ENCODE peak calls at places on chromosomes 13 and 19, in four cellular contexts. One of them, this sample, is unnamed.

GRCh38 chr19:31139871-31140505 is 209.2 kb downstream of the TSHZ3 start:
- DNase-seq in progenitor cell of endocrine pancreas: no peak
- DNase-seq in WTC11: no peak
- DNase-seq in fibroblast of the aortic adventitia: peak; percentile 79
- DNase-seq in this sample: no peak

GRCh38 chr13:94345374-94346195 is 133.9 kb downstream of the DCT start:
- DNase-seq in fibroblast of the aortic adventitia: peak; percentile 76
- DNase-seq in WTC11: no peak
- DNase-seq in progenitor cell of endocrine pancreas: no peak
- DNase-seq in this sample: no peak

GRCh38 chr19:31100945-31101344 is 248.3 kb downstream of the TSHZ3 start:
- DNase-seq in fibroblast of the aortic adventitia: no peak
- DNase-seq in progenitor cell of endocrine pancreas: no peak
- DNase-seq in WTC11: no peak
- DNase-seq in this sample: no peak

GRCh38 chr13:54750521-54750920 is 1721.9 kb downstream of the OLFM4 start:
- DNase-seq in WTC11: no peak
- DNase-seq in progenitor cell of endocrine pancreas: no peak
- DNase-seq in fibroblast of the aortic adventitia: no peak
- DNase-seq in this sample: no peak

GRCh38 chr19:1465191-1466016 is 13.6 kb downstream of the C19orf25 start:
- DNase-seq in WTC11: peak; percentile 74
- DNase-seq in progenitor cell of endocrine pancreas: no peak
- DNase-seq in fibroblast of the aortic adventitia: no peak
- DNase-seq in this sample: no peak

GRCh38 chr13:98289339-98289935 is 112.4 kb upstream of the RNF113B start:
- DNase-seq in WTC11: no peak
- DNase-seq in fibroblast of the aortic adventitia: no peak
- DNase-seq in progenitor cell of endocrine pancreas: no peak
- DNase-seq in this sample: no peak

GRCh38 chr13:21240586-21240985 is 64.1 kb downstream of the MRPL57 start:
- DNase-seq in progenitor cell of endocrine pancreas: no peak
- DNase-seq in fibroblast of the aortic adventitia: peak; percentile 55
- DNase-seq in WTC11: no peak
- DNase-seq in this sample: no peak

GRCh38 chr13:29594310-29594709 is 1.2 kb downstream of the SLC7A1 start:
- DNase-seq in WTC11: no peak
- DNase-seq in progenitor cell of endocrine pancreas: no peak
- DNase-seq in fibroblast of the aortic adventitia: peak; percentile 79
- DNase-seq in this sample: peak; percentile 45

GRCh38 chr13:82747331-82747730 is 1134.9 kb downstream of the SLITRK1 start:
- DNase-seq in fibroblast of the aortic adventitia: peak; percentile 20
- DNase-seq in WTC11: no peak
- DNase-seq in progenitor cell of endocrine pancreas: no peak
- DNase-seq in this sample: no peak

GRCh38 chr13:23384111-23384510 is 49.4 kb downstream of the SACS start:
- DNase-seq in fibroblast of the aortic adventitia: peak; percentile 15
- DNase-seq in progenitor cell of endocrine pancreas: no peak
- DNase-seq in WTC11: no peak
- DNase-seq in this sample: no peak

GRCh38 chr19:3366761-3367571 is 583 bp downstream of the NFIC start:
- DNase-seq in fibroblast of the aortic adventitia: no peak
- DNase-seq in progenitor cell of endocrine pancreas: no peak
- DNase-seq in WTC11: no peak
- DNase-seq in this sample: no peak

GRCh38 chr19:38298841-38299680 is 5.0 kb upstream of the C19orf33 start:
- DNase-seq in progenitor cell of endocrine pancreas: no peak
- DNase-seq in WTC11: no peak
- DNase-seq in fibroblast of the aortic adventitia: peak; percentile 58
- DNase-seq in this sample: no peak

GRCh38 chr19:38696733-38697055 is 47.6 kb downstream of the CAPN12 start:
- DNase-seq in fibroblast of the aortic adventitia: no peak
- DNase-seq in progenitor cell of endocrine pancreas: no peak
- DNase-seq in WTC11: no peak
- DNase-seq in this sample: no peak

GRCh38 chr19:58181902-58182576 is 822 bp upstream of the ZNF274 start:
- DNase-seq in progenitor cell of endocrine pancreas: no peak
- DNase-seq in fibroblast of the aortic adventitia: peak; percentile 17
- DNase-seq in WTC11: peak; percentile 79
- DNase-seq in this sample: no peak

GRCh38 chr13:20525144-20525600 is 485 bp downstream of the CRYL1 start:
- DNase-seq in progenitor cell of endocrine pancreas: no peak
- DNase-seq in WTC11: peak; percentile 39
- DNase-seq in fibroblast of the aortic adventitia: peak; percentile 12
- DNase-seq in this sample: peak; percentile 25

GRCh38 chr13:40187324-40187795 is 479.1 kb downstream of the FOXO1 start:
- DNase-seq in fibroblast of the aortic adventitia: no peak
- DNase-seq in progenitor cell of endocrine pancreas: no peak
- DNase-seq in WTC11: no peak
- DNase-seq in this sample: no peak

GRCh38 chr19:2840794-2841790 is at the start of gene ZNF555:
- DNase-seq in progenitor cell of endocrine pancreas: peak; percentile 98
- DNase-seq in WTC11: peak; percentile 98
- DNase-seq in fibroblast of the aortic adventitia: peak; percentile 99
- DNase-seq in this sample: peak; percentile 95

GRCh38 chr19:30226464-30227070 is 145.6 kb upstream of the ZNF536 start:
- DNase-seq in WTC11: peak; percentile 29
- DNase-seq in fibroblast of the aortic adventitia: no peak
- DNase-seq in progenitor cell of endocrine pancreas: no peak
- DNase-seq in this sample: no peak

GRCh38 chr19:52188822-52189744 is 769 bp upstream of the PPP2R1A start:
- DNase-seq in WTC11: peak; percentile 98
- DNase-seq in fibroblast of the aortic adventitia: no peak
- DNase-seq in progenitor cell of endocrine pancreas: peak; percentile 15
- DNase-seq in this sample: peak; percentile 95

GRCh38 chr13:48621056-48621455 is 32.7 kb upstream of the CYSLTR2 start:
- DNase-seq in progenitor cell of endocrine pancreas: no peak
- DNase-seq in fibroblast of the aortic adventitia: no peak
- DNase-seq in WTC11: no peak
- DNase-seq in this sample: no peak

GRCh38 chr19:33953592-33953991 is 156.9 kb downstream of the KCTD15 start:
- DNase-seq in progenitor cell of endocrine pancreas: no peak
- DNase-seq in WTC11: no peak
- DNase-seq in fibroblast of the aortic adventitia: no peak
- DNase-seq in this sample: no peak

GRCh38 chr13:51717786-51718398 is 86.1 kb downstream of the DHRS12 start:
- DNase-seq in fibroblast of the aortic adventitia: peak; percentile 43
- DNase-seq in WTC11: no peak
- DNase-seq in progenitor cell of endocrine pancreas: no peak
- DNase-seq in this sample: no peak

GRCh38 chr19:55377356-55378131 is 918 bp downstream of the TMEM190 start:
- DNase-seq in fibroblast of the aortic adventitia: no peak
- DNase-seq in progenitor cell of endocrine pancreas: no peak
- DNase-seq in WTC11: peak; percentile 59
- DNase-seq in this sample: no peak

GRCh38 chr13:69947577-69947976 is 160.0 kb upstream of the ATXN8OS start:
- DNase-seq in progenitor cell of endocrine pancreas: no peak
- DNase-seq in WTC11: no peak
- DNase-seq in fibroblast of the aortic adventitia: no peak
- DNase-seq in this sample: no peak

GRCh38 chr13:33285420-33286124 is at the start of gene STARD13:
- DNase-seq in fibroblast of the aortic adventitia: peak; percentile 98
- DNase-seq in WTC11: peak; percentile 86
- DNase-seq in progenitor cell of endocrine pancreas: peak; percentile 74
- DNase-seq in this sample: peak; percentile 91

GRCh38 chr19:36418287-36419001 is at the start of gene ZFP82:
- DNase-seq in WTC11: peak; percentile 86
- DNase-seq in fibroblast of the aortic adventitia: peak; percentile 77
- DNase-seq in progenitor cell of endocrine pancreas: peak; percentile 84
- DNase-seq in this sample: peak; percentile 77

GRCh38 chr19:2488942-2489731 is 13.2 kb downstream of the GADD45B start:
- DNase-seq in fibroblast of the aortic adventitia: no peak
- DNase-seq in WTC11: peak; percentile 66
- DNase-seq in progenitor cell of endocrine pancreas: peak; percentile 32
- DNase-seq in this sample: peak; percentile 55

GRCh38 chr19:28242317-28242927 is 970.5 kb downstream of the UQCRFS1 start:
- DNase-seq in progenitor cell of endocrine pancreas: no peak
- DNase-seq in fibroblast of the aortic adventitia: peak; percentile 59
- DNase-seq in WTC11: peak; percentile 51
- DNase-seq in this sample: no peak

GRCh38 chr13:76129305-76130040 is 493.3 kb downstream of the LMO7 start:
- DNase-seq in fibroblast of the aortic adventitia: no peak
- DNase-seq in WTC11: no peak
- DNase-seq in progenitor cell of endocrine pancreas: no peak
- DNase-seq in this sample: no peak

GRCh38 chr19:40778865-40779284 is 828 bp downstream of the RAB4B start:
- DNase-seq in fibroblast of the aortic adventitia: no peak
- DNase-seq in progenitor cell of endocrine pancreas: no peak
- DNase-seq in WTC11: no peak
- DNase-seq in this sample: no peak

GRCh38 chr13:33637978-33638743 is 179.8 kb upstream of the RFC3 start:
- DNase-seq in fibroblast of the aortic adventitia: peak; percentile 69
- DNase-seq in WTC11: no peak
- DNase-seq in progenitor cell of endocrine pancreas: no peak
- DNase-seq in this sample: no peak

DNA sequence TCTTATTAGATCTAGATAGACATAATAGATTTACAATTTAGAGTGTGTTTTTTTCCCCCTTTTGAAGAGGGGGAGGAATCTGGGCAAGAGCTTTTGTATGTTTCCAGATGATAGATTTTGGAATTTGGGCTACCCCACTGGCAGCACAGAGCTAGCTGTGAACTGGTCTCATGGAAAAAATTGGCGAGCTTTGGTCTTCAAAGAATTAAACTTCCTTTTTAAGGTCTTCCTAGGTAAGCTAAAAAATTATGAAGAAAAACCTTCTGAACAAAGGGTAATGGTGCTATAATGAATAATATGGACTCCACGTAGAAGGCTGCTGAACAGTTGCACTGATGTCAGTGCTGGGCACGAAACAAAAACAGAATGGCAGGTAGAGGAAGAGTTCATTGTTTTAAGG is 109.3 kb downstream of the ZIC5 start:
- DNase-seq in WTC11: no peak
- DNase-seq in progenitor cell of endocrine pancreas: no peak
- DNase-seq in fibroblast of the aortic adventitia: no peak
- DNase-seq in this sample: no peak
- TF ChIP-seq CTCF in WTC11: no peak
- TF ChIP-seq CTCF in progenitor cell of endocrine pancreas: no peak
- TF ChIP-seq CTCF in fibroblast of the aortic adventitia: no peak
- TF ChIP-seq CTCF in this sample: no peak

DNA sequence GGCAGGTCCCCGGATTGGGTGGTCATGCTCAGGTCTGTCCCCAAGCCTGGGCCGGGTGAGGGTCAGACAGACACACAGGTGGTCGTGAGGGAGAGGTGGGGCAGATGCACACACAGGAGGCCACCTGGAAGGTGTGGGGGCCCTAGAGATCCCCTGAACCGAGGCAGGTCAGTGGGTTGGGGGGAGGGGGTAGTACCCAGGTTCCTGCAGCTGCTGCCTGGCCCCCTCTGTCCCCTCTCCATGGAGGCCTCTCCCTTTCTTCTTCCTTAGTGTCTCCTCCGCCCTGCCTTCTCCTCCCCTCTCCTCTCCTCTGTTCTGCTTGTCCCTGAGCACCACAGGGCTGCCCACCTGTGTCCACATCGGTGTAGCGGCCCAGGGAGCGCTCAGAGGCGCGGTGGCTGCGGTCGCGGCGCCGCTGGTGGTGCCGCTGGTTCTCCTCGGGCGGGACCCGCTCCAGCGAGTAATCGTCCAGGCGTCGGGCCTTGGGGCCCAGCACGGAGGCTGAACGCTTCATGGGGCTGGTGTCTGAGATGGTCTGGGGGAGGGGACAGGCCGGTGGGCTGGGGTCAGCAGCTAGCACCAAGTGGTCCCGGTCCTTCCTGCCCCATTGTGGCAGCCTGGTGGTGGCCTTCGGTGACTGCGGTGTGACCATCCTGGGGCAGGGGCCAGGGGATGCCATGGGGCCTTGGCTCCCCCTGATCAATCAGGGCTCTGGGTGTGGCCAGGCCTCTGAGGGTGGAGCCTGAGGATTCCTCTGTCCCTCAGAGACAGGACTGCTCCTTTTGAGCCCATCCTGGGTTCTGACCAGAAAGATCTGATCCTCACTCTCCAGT is 59.0 kb downstream of the IER2 start:
- DNase-seq in progenitor cell of endocrine pancreas: no peak
- DNase-seq in fibroblast of the aortic adventitia: no peak
- DNase-seq in WTC11: peak; percentile 41
- DNase-seq in this sample: no peak
- TF ChIP-seq CTCF in progenitor cell of endocrine pancreas: no peak
- TF ChIP-seq CTCF in fibroblast of the aortic adventitia: no peak
- TF ChIP-seq CTCF in WTC11: no peak
- TF ChIP-seq CTCF in this sample: no peak

GRCh38 chr19:18777156-18777724 is 13.9 kb downstream of the COMP start:
- DNase-seq in progenitor cell of endocrine pancreas: no peak
- DNase-seq in WTC11: no peak
- DNase-seq in fibroblast of the aortic adventitia: no peak
- DNase-seq in this sample: peak; percentile 19

GRCh38 chr19:18775586-18776287 is 15.4 kb downstream of the COMP start:
- DNase-seq in progenitor cell of endocrine pancreas: no peak
- DNase-seq in WTC11: no peak
- DNase-seq in fibroblast of the aortic adventitia: peak; percentile 36
- DNase-seq in this sample: no peak

GRCh38 chr19:18776736-18777135 is 14.4 kb downstream of the COMP start:
- DNase-seq in WTC11: no peak
- DNase-seq in progenitor cell of endocrine pancreas: no peak
- DNase-seq in fibroblast of the aortic adventitia: peak; percentile 40
- DNase-seq in this sample: no peak

GRCh38 chr19:18774782-18775444 is 16.2 kb downstream of the COMP start:
- DNase-seq in progenitor cell of endocrine pancreas: no peak
- DNase-seq in fibroblast of the aortic adventitia: no peak
- DNase-seq in WTC11: no peak
- DNase-seq in this sample: no peak

DNA sequence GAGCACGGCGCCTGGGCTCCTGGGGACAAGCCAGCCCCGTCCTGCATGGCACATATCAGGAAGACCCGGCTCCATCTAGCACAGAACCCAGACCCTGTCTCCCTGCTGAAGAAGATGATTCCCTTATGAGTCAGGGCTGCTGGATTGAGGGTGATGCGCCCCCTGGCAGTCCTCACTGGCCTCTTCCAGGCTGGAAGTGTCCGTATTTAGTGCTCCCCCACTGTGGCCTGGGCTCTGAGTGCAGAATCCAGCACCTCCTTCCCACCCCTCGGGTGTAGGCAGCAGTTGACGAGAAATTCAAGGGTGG is 14.9 kb downstream of the COMP start:
- DNase-seq in fibroblast of the aortic adventitia: peak; percentile 52
- DNase-seq in WTC11: no peak
- DNase-seq in progenitor cell of endocrine pancreas: no peak
- DNase-seq in this sample: no peak
- TF ChIP-seq CTCF in fibroblast of the aortic adventitia: peak; percentile 45
- TF ChIP-seq CTCF in WTC11: no peak
- TF ChIP-seq CTCF in progenitor cell of endocrine pancreas: no peak
- TF ChIP-seq CTCF in this sample: no peak

GRCh38 chr19:16384688-16385087 is 60.1 kb downstream of the KLF2 start:
- DNase-seq in fibroblast of the aortic adventitia: no peak
- DNase-seq in progenitor cell of endocrine pancreas: no peak
- DNase-seq in WTC11: no peak
- DNase-seq in this sample: no peak

GRCh38 chr19:16385296-16385695 is 60.7 kb downstream of the KLF2 start:
- DNase-seq in progenitor cell of endocrine pancreas: no peak
- DNase-seq in WTC11: no peak
- DNase-seq in fibroblast of the aortic adventitia: no peak
- DNase-seq in this sample: no peak

GRCh38 chr19:16382775-16383543 is 58.3 kb downstream of the KLF2 start:
- DNase-seq in progenitor cell of endocrine pancreas: peak; percentile 51
- DNase-seq in WTC11: peak; percentile 86
- DNase-seq in fibroblast of the aortic adventitia: peak; percentile 92
- DNase-seq in this sample: peak; percentile 81

GRCh38 chr19:16381756-16382401 is 57.3 kb downstream of the KLF2 start:
- DNase-seq in fibroblast of the aortic adventitia: peak; percentile 97
- DNase-seq in progenitor cell of endocrine pancreas: no peak
- DNase-seq in WTC11: no peak
- DNase-seq in this sample: no peak

GRCh38 chr19:16383584-16384161 is 59.0 kb downstream of the KLF2 start:
- DNase-seq in WTC11: no peak
- DNase-seq in progenitor cell of endocrine pancreas: no peak
- DNase-seq in fibroblast of the aortic adventitia: no peak
- DNase-seq in this sample: no peak
- TF ChIP-seq CTCF in WTC11: peak; percentile 12
- TF ChIP-seq CTCF in progenitor cell of endocrine pancreas: no peak
- TF ChIP-seq CTCF in fibroblast of the aortic adventitia: no peak
- TF ChIP-seq CTCF in this sample: no peak

This sample was measured in mesothelial cell of epicardium.